ENCODE peak calls at places on chromosomes 3 and 15, in four cellular contexts. G is K562, D is IMR-90, P is keratinocyte. V is an unnamed sample.

GRCh38 chr15:30918366-30918765 is 14.7 kb downstream of the FAN1 start:
- DNase-seq in G (no peak), D (no peak), P (no peak), V (no peak)

GRCh38 chr15:22893881-22894280 is 55.4 kb downstream of the NIPA2 start:
- DNase-seq in G (no peak), D (no peak), P (no peak), V (no peak)

GRCh38 chr15:57027596-57027995 is 109.2 kb downstream of the TCF12 start:
- DNase-seq in G (no peak), D (no peak), P (no peak), V (no peak)

GRCh38 chr3:186476044-186476468 is 68.1 kb downstream of the CRYGS start:
- DNase-seq in G (no peak), D (peak; percentile 20), P (peak; percentile 4), V (no peak)

GRCh38 chr3:193132923-193133463 is 108.0 kb upstream of the PLAAT1 start:
- DNase-seq in G (no peak), D (no peak), P (no peak), V (peak; percentile 4)

GRCh38 chr3:22887664-22888291 is 315.3 kb upstream of the UBE2E2 start:
- DNase-seq in G (no peak), D (peak; percentile 21), P (no peak), V (peak; percentile 4)

GRCh38 chr3:135756016-135756695 is 209.4 kb upstream of the PPP2R3A start:
- DNase-seq in G (no peak), D (no peak), P (no peak), V (no peak)

GRCh38 chr15:39266882-39267281 is 314.0 kb upstream of the THBS1 start:
- DNase-seq in G (no peak), D (no peak), P (no peak), V (peak; percentile 82)

GRCh38 chr15:50182233-50183013 is 427 bp downstream of the SLC27A2 start:
- DNase-seq in G (no peak), D (peak; percentile 15), P (no peak), V (peak; percentile 23)

GRCh38 chr3:169699536-169700050 is 36.1 kb upstream of the MECOM start:
- DNase-seq in G (no peak), D (peak; percentile 72), P (no peak), V (peak; percentile 43)

GRCh38 chr3:174330303-174330702 is 528.8 kb upstream of the NAALADL2 start:
- DNase-seq in G (no peak), D (peak; percentile 85), P (no peak), V (peak; percentile 17)

GRCh38 chr3:64444619-64445317 is 219.5 kb upstream of the PRICKLE2 start:
- DNase-seq in G (no peak), D (no peak), P (no peak), V (no peak)

GRCh38 chr3:134392336-134392983 is 18.2 kb upstream of the AMOTL2 start:
- DNase-seq in G (no peak), D (peak; percentile 34), P (no peak), V (peak; percentile 15)

GRCh38 chr15:29668120-29668602 is 154.1 kb downstream of the TJP1 start:
- DNase-seq in G (peak; percentile 76), D (peak; percentile 88), P (peak; percentile 41), V (peak; percentile 91)

GRCh38 chr3:170180107-170180951 is 1.2 kb downstream of the PHC3 start:
- DNase-seq in G (peak; percentile 19), D (peak; percentile 42), P (no peak), V (peak; percentile 63)

GRCh38 chr3:52144796-52145735 is 9.2 kb downstream of the POC1A start:
- DNase-seq in G (no peak), D (no peak), P (no peak), V (no peak)

GRCh38 chr3:159950156-159950898 is 38.3 kb upstream of the IL12A start:
- DNase-seq in G (no peak), D (no peak), P (no peak), V (no peak)

GRCh38 chr3:56879453-56880224 is 77.9 kb upstream of the ARHGEF3 start:
- DNase-seq in G (no peak), D (peak; percentile 64), P (no peak), V (peak; percentile 48)

GRCh38 chr3:149251186-149251585 is 29.6 kb upstream of the CP start:
- DNase-seq in G (no peak), D (no peak), P (no peak), V (no peak)

GRCh38 chr15:71518661-71519060 is 291.7 kb upstream of the NR2E3 start:
- DNase-seq in G (no peak), D (no peak), P (no peak), V (peak; percentile 6)

GRCh38 chr15:40826123-40827075 is 2.1 kb downstream of the PPP1R14D start:
- DNase-seq in G (peak; percentile 75), D (no peak), P (no peak), V (peak; percentile 34)

GRCh38 chr15:88894819-88895767 is at the start of gene HAPLN3:
- DNase-seq in G (peak; percentile 57), D (peak; percentile 47), P (no peak), V (peak; percentile 52)

GRCh38 chr15:62439543-62440016 is 274.5 kb upstream of the C2CD4B start:
- DNase-seq in G (no peak), D (peak; percentile 75), P (no peak), V (no peak)

GRCh38 chr3:45411081-45411480 is 22.7 kb downstream of the LARS2 start:
- DNase-seq in G (no peak), D (no peak), P (no peak), V (no peak)

GRCh38 chr3:149267565-149267964 is 45.9 kb upstream of the CP start:
- DNase-seq in G (no peak), D (no peak), P (no peak), V (no peak)

GRCh38 chr3:179872842-179873241 is 163.9 kb downstream of the PEX5L start:
- DNase-seq in G (no peak), D (no peak), P (no peak), V (no peak)

GRCh38 chr3:68919000-68919399 is 13.3 kb downstream of the TAFA4 start:
- DNase-seq in G (no peak), D (peak; percentile 7), P (no peak), V (peak; percentile 21)

GRCh38 chr3:181721369-181721768 is 9.6 kb downstream of the SOX2 start:
- DNase-seq in G (no peak), D (no peak), P (no peak), V (no peak)
- H3K27me3 ChIP-seq in G (peaks cover 23% of the 10 kb centered on the region), D (peaks cover 54% of the 10 kb centered on the region), P (peaks cover 97% of the 10 kb centered on the region), V (peaks cover 7% of the 10 kb centered on the region)

DNA sequence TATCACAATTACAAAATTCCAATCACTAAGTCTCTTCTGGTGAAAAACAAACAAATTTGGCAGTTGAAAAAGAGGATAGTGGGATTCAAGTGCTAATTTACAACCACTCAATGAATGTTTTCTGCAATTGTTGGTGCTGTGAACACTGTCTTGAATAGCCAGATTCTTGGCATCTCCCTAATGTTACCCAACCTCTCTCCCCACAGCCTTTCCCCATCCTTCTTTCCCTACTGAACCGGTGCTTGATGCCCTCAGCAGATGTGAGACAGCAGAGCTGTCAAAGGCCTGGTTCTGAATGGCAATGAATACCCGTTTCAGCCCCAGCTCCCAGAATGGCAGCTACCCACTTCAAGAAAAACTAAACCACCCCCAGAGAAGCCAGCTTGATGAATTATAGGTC is 22.5 kb upstream of the BHLHE40 start:
- DNase-seq in G (no peak), D (no peak), P (no peak), V (no peak)
- H3K9me1 ChIP-seq in G (no peaks in the 10 kb centered on the region), D (no peaks in the 10 kb centered on the region), P (no peaks in the 10 kb centered on the region), V (no peaks in the 10 kb centered on the region)

DNA sequence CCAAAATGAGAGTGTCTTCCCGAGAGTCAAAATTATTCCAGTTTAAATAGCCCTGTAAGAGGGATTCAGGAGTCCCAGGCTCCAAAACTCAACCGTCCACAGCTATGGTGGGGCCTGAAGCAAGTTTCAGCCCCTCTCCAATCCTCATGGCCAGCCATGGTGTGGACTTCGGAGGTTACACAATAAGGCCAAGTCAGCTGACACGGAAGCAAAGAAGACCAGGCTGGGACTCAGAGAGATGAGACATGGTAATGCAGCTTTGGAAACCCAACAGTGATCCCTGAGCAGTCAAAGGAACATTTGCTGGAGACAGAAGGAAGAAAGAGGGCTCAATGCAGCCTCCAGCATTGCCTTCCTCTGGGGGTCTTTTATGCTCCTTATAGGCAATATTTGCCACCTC is 324.6 kb upstream of the TLE3 start:
- DNase-seq in G (no peak), D (no peak), P (no peak), V (no peak)
- H3K27me3 ChIP-seq in G (peaks cover 23% of the 10 kb centered on the region), D (peaks cover 70% of the 10 kb centered on the region), P (peaks cover 67% of the 10 kb centered on the region), V (no peaks in the 10 kb centered on the region)

GRCh38 chr15:75449585-75450306 is 1.7 kb downstream of the SIN3A start:
- DNase-seq in G (no peak), D (no peak), P (no peak), V (no peak)
- H3K9me1 ChIP-seq in G (peaks cover 7% of the 10 kb centered on the region), D (peaks cover 9% of the 10 kb centered on the region), P (no peaks in the 10 kb centered on the region), V (no peaks in the 10 kb centered on the region)

DNA sequence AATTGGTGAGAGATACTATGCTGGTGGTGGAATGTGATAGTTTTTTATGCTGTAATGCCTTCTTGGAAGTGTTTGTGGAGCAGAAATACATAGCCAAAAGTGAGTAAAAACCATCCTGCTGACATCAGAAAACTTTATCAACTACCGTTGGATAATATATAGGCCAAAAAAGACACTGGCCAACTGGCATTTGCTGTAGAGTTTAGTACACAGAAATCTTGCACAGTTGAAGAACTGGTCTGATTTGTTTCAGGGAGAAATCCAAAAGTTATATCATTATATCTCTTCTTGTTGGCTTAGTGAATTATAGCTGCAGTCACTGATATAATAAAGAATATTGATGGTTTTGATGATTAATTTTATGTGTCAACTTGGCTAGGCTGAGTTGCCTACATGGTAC is 527 bp upstream of the MINDY4B start:
- DNase-seq in G (no peak), D (no peak), P (no peak), V (no peak)
- H3K27me3 ChIP-seq in G (peaks cover 4% of the 10 kb centered on the region), D (peaks cover 31% of the 10 kb centered on the region), P (peaks cover 17% of the 10 kb centered on the region), V (peaks cover 26% of the 10 kb centered on the region)